ENCODE peak calls at places on chromosomes 3 and 15, in six cellular contexts. R, C, B, K, P and V are unnamed samples.

GRCh38 chr3:32493437-32494414 is 8.9 kb downstream of the CMTM6 start:
- DNase-seq in R (peak), C (peak), B (no peak), K (no peak), P (no peak), V (no peak)

GRCh38 chr3:109559389-109559788 is 222.0 kb upstream of the DPPA4 start:
- DNase-seq in R (peak), C (no peak), B (no peak), K (no peak), P (no peak), V (no peak)

GRCh38 chr15:98123834-98124233 is 163.3 kb downstream of the ARRDC4 start:
- DNase-seq in R (no peak), C (no peak), B (no peak), K (peak), P (no peak), V (no peak)

GRCh38 chr3:48397767-48398681 is 26.0 kb downstream of the FBXW12 start:
- DNase-seq in R (no peak), C (no peak), B (peak), K (no peak), P (peak), V (no peak)

GRCh38 chr15:78108300-78109084 is 16.1 kb downstream of the SH2D7 start:
- DNase-seq in R (peak), C (peak), B (peak), K (peak), P (peak), V (peak)

GRCh38 chr3:86923071-86923476 is 67.9 kb downstream of the VGLL3 start:
- DNase-seq in R (peak), C (peak), B (no peak), K (peak), P (no peak), V (no peak)

GRCh38 chr3:18806633-18807032 is 341.7 kb upstream of the KCNH8 start:
- DNase-seq in R (no peak), C (no peak), B (no peak), K (no peak), P (no peak), V (no peak)

GRCh38 chr3:30492581-30493192 is 113.7 kb upstream of the TGFBR2 start:
- DNase-seq in R (peak), C (peak), B (no peak), K (no peak), P (no peak), V (no peak)

GRCh38 chr3:48268381-48268935 is 27.6 kb downstream of the ZNF589 start:
- DNase-seq in R (no peak), C (no peak), B (no peak), K (no peak), P (no peak), V (no peak)

GRCh38 chr15:81498314-81498713 is 124.3 kb upstream of the TMC3 start:
- DNase-seq in R (no peak), C (no peak), B (no peak), K (no peak), P (no peak), V (no peak)

GRCh38 chr3:156781310-156782230 is 44.6 kb upstream of the LEKR1 start:
- DNase-seq in R (peak), C (peak), B (no peak), K (no peak), P (no peak), V (no peak)

GRCh38 chr15:36612063-36612788 is 32.8 kb downstream of the CDIN1 start:
- DNase-seq in R (peak), C (peak), B (no peak), K (peak), P (no peak), V (no peak)

GRCh38 chr15:73330206-73331051 is 38.3 kb downstream of the HCN4 start:
- DNase-seq in R (no peak), C (no peak), B (no peak), K (peak), P (no peak), V (no peak)

GRCh38 chr3:53525765-53526761 is 31.7 kb downstream of the CACNA1D start:
- DNase-seq in R (no peak), C (no peak), B (no peak), K (peak), P (no peak), V (no peak)

GRCh38 chr3:148146947-148147346 is 550.8 kb upstream of the AGTR1 start:
- DNase-seq in R (peak), C (peak), B (no peak), K (no peak), P (no peak), V (no peak)

GRCh38 chr3:43747641-43748040 is 56.9 kb downstream of the ABHD5 start:
- DNase-seq in R (peak), C (no peak), B (no peak), K (no peak), P (no peak), V (no peak)

GRCh38 chr3:20742903-20743302 is 556.9 kb upstream of the SGO1 start:
- DNase-seq in R (no peak), C (no peak), B (no peak), K (peak), P (no peak), V (no peak)

GRCh38 chr3:100603449-100603848 is 6.0 kb upstream of the ADGRG7 start:
- DNase-seq in R (peak), C (peak), B (peak), K (peak), P (no peak), V (no peak)

GRCh38 chr3:89107461-89108035 is at the start of gene EPHA3:
- DNase-seq in R (peak), C (peak), B (peak), K (peak), P (peak), V (peak)

GRCh38 chr3:112623213-112623612 is 17.7 kb downstream of the CCDC80 start:
- DNase-seq in R (no peak), C (no peak), B (no peak), K (no peak), P (no peak), V (no peak)

GRCh38 chr15:86375733-86376132 is 296.1 kb downstream of the AGBL1 start:
- DNase-seq in R (no peak), C (no peak), B (no peak), K (no peak), P (no peak), V (no peak)

GRCh38 chr3:10289785-10290355 is 2.9 kb downstream of the GHRL start:
- DNase-seq in R (no peak), C (no peak), B (no peak), K (peak), P (no peak), V (no peak)

GRCh38 chr15:74855857-74856256 is 12.9 kb upstream of the ULK3 start:
- DNase-seq in R (no peak), C (no peak), B (no peak), K (no peak), P (no peak), V (no peak)
- H3K18ac ChIP-seq in R (no peak), C (no peak), B (no peak), K (no peak), P (no peak), V (no peak)

GRCh38 chr3:196320110-196320509 is 2.1 kb upstream of the DYNLT2B start:
- DNase-seq in R (no peak), C (no peak), B (no peak), K (no peak), P (no peak), V (no peak)
- H2BK120ac ChIP-seq in R (peak), C (peak), B (no peak), K (no peak), P (no peak), V (no peak)

GRCh38 chr3:15645246-15645645 is 43.7 kb downstream of the BTD start:
- DNase-seq in R (no peak), C (peak), B (no peak), K (no peak), P (no peak), V (no peak)
- H3K18ac ChIP-seq in R (peak), C (peak), B (no peak), K (no peak), P (no peak), V (no peak)

DNA sequence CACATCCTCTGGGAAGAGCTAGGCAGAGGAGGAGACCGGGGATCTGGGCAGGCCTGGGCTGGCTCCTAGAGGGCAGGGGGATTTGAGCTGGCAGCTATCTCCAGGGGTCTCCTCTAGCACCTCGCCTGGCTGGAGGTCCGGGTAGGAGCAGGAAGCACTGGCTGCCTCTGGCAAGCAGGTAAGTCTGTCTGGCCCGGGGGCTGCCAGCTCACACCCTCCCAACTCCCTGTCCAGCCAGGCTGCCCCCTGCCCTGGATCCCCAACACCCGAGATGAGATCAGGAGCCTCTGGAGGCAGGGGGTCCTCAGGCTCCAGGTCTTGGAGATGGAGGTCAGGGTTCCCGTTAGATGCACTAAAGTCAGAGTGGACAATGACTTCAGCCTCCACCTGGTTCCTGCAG is 6.2 kb upstream of the IGDCC3 start:
- DNase-seq in R (no peak), C (no peak), B (no peak), K (no peak), P (no peak), V (no peak)
- H2BK120ac ChIP-seq in R (no peak), C (no peak), B (no peak), K (no peak), P (no peak), V (no peak)

DNA sequence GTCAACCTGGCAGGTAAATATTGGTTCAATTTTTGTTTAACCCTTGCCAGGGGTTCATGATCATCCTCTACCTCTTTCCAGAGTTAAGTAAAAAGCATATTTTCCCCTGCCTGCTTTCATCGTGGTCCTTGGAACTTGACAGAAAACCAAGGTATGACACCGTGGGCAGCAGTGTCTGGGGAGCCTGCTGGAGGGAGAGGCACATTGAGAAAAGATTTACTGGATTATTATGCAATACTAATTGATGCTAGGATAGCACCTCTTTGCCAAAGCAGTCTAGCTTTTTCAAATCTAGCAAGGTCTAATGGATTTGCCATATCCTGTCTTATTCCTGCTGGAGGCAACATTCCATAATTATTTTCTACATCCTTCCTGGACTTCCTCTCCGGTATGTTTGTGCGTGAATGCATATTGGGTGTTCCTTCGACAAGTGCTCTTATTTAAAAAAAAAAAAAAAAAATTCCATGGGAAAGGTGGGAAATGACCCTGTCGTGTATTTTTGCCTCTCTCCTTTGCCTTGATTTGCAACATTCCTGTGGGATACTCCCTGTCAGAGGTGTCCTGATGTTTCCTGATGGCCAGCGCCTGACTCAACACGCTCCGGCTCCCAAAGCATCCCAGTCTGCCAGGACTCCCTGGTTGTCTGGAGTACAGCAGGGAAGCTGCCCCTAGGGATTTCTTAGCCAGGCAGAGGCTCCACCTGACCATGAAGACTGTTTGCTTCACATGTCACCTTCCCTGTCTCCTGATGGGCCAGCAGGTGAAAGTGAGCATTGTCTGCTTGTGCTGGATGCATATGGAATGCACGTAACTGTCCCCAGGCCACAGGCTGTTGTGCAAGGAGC is 6.3 kb downstream of the BHLHE40 start:
- DNase-seq in R (peak), C (peak), B (peak), K (peak), P (no peak), V (no peak)
- H3K18ac ChIP-seq in R (no peak), C (peak), B (no peak), K (peak), P (no peak), V (peak)

DNA sequence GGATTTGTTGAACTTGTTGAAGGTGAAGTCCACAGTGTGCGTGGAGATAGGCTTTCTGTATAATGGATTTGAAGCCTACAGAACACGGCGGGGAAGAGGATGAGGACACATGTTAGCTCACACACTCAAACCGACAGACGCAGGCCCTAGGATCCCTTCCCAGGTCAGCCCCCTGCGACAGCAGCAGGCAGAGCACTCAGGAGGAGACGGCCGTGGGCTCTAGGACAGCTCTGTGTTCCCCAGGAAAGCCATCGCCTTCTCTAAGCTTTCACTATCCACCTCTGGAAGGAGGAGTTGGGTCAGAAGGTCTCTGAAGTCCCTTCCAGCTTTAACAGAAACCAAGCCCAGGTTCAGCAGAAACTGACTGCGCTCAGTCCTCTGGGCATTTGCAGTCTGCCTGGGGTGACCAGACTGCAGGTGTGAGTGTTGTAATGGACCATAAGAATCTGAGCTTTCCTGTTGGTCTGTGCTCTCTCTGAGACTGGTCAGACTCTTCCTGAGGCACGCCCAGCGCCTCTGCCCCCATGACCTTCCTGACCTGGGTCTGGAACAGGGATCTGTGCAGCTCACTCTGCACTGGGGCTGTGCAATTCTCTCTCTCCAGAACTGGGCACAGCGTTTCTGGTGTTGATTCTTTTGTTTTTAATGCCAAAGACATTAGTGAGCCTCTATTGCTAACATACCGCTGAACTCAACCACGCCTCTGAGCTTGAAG is 33.5 kb downstream of the UMPS start:
- DNase-seq in R (no peak), C (no peak), B (no peak), K (no peak), P (no peak), V (no peak)
- H2BK120ac ChIP-seq in R (no peak), C (no peak), B (no peak), K (no peak), P (no peak), V (no peak)

DNA sequence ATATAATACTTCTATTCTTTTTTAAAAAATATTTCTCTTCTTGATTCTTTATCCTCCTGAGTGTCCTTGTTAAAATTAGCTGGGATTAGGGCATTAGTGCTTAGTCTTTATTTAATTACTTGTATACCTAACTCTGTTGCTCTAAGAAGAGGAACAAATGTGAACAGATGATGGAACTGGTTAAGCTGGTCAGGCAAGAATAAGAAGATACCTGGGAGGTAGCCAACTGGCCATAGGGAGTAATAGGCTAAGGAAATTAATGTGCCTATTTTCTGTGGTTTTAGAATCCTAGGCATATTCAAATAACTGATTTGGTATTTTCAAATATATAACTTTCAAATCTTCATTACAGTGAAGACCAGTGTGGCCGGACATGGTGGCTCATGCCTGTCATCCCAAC is 54.4 kb downstream of the EIF3J start:
- DNase-seq in R (no peak), C (no peak), B (no peak), K (no peak), P (no peak), V (no peak)
- H3K18ac ChIP-seq in R (no peak), C (no peak), B (no peak), K (no peak), P (no peak), V (no peak)

DNA sequence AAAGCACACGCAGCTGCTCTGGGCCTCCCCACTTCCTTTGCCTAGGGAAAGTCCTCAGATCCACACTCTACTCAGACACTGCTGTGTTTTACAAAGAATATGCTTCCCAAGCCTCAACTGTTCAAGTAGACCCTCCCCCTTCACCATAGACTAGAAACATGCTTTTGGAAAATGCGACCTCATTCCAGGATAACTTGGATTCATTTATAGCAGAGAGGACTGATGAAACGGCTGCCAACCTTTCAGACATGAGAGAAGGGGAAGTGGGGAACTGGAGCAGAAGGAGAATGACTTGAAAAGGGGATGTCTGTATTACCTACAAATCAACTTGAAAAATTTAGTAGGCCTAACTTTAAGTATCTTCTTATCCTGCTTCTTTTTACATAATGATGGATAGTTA is 63.9 kb downstream of the P3H2 start:
- DNase-seq in R (peak), C (peak), B (no peak), K (no peak), P (no peak), V (no peak)
- H2BK120ac ChIP-seq in R (peak), C (no peak), B (no peak), K (no peak), P (no peak), V (no peak)